ENCODE peak calls at places on chromosome 3, in five cellular contexts. Z, E, A, Y and G are unnamed samples.

GRCh38 chr3:172171396-172172075 is 132.2 kb downstream of the FNDC3B start:
- DNase-seq in Z (no peak), E (no peak), A (no peak), Y (no peak), G (no peak)

GRCh38 chr3:64634461-64634860 is 53.3 kb downstream of the ADAMTS9 start:
- DNase-seq in Z (no peak), E (no peak), A (no peak), Y (no peak), G (no peak)

GRCh38 chr3:79467721-79468120 is 300.1 kb downstream of the ROBO1 start:
- DNase-seq in Z (no peak), E (no peak), A (no peak), Y (no peak), G (peak)

GRCh38 chr3:179981646-179982045 is 55.1 kb downstream of the PEX5L start:
- DNase-seq in Z (no peak), E (no peak), A (no peak), Y (no peak), G (no peak)

GRCh38 chr3:125002414-125002811 is 53.4 kb downstream of the HEG1 start:
- DNase-seq in Z (no peak), E (peak), A (no peak), Y (peak), G (no peak)

GRCh38 chr3:47781685-47782537 is at the start of gene SMARCC1:
- DNase-seq in Z (peak), E (peak), A (peak), Y (peak), G (peak)

GRCh38 chr3:97389883-97390282 is 374.7 kb upstream of the ARL6 start:
- DNase-seq in Z (no peak), E (no peak), A (no peak), Y (no peak), G (no peak)

GRCh38 chr3:118977118-118977517 is 57.5 kb downstream of the IGSF11 start:
- DNase-seq in Z (no peak), E (no peak), A (no peak), Y (no peak), G (no peak)

GRCh38 chr3:195768831-195769303 is 42.9 kb downstream of the MUC4 start:
- DNase-seq in Z (no peak), E (no peak), A (no peak), Y (no peak), G (no peak)

GRCh38 chr3:50003216-50003615 is 63.3 kb downstream of the RBM6 start:
- DNase-seq in Z (peak), E (no peak), A (no peak), Y (no peak), G (peak)

GRCh38 chr3:65597952-65598413 is 440.7 kb downstream of the MAGI1 start:
- DNase-seq in Z (no peak), E (no peak), A (no peak), Y (no peak), G (no peak)

GRCh38 chr3:113287111-113287817 is 75.9 kb downstream of the BOC start:
- DNase-seq in Z (peak), E (no peak), A (peak), Y (no peak), G (peak)

GRCh38 chr3:171127611-171128010 is 101.1 kb upstream of the SLC2A2 start:
- DNase-seq in Z (no peak), E (no peak), A (no peak), Y (no peak), G (no peak)

GRCh38 chr3:98555025-98555379 is 23.2 kb downstream of the GPR15 start:
- DNase-seq in Z (no peak), E (no peak), A (no peak), Y (no peak), G (no peak)

GRCh38 chr3:48685603-48686511 is at the start of gene NCKIPSD:
- DNase-seq in Z (peak), E (peak), A (peak), Y (peak), G (peak)

GRCh38 chr3:172159962-172160538 is 120.7 kb downstream of the FNDC3B start:
- DNase-seq in Z (no peak), E (no peak), A (no peak), Y (no peak), G (peak)

GRCh38 chr3:44031387-44032380 is 210.0 kb upstream of the TOPAZ1 start:
- DNase-seq in Z (no peak), E (no peak), A (no peak), Y (no peak), G (no peak)

GRCh38 chr3:22542311-22542710 is 660.8 kb upstream of the UBE2E2 start:
- DNase-seq in Z (no peak), E (no peak), A (no peak), Y (no peak), G (peak)

GRCh38 chr3:181711325-181712135 is at the start of gene SOX2:
- DNase-seq in Z (peak), E (no peak), A (no peak), Y (peak), G (peak)

GRCh38 chr3:30826381-30827061 is 67.9 kb downstream of the GADL1 start:
- DNase-seq in Z (no peak), E (no peak), A (no peak), Y (no peak), G (no peak)

GRCh38 chr3:196991581-196992460 is 23.2 kb upstream of the PIGZ start:
- DNase-seq in Z (no peak), E (no peak), A (no peak), Y (no peak), G (no peak)

GRCh38 chr3:28940530-28940929 is 340.3 kb upstream of the RBMS3 start:
- DNase-seq in Z (peak), E (no peak), A (peak), Y (no peak), G (peak)

GRCh38 chr3:3447671-3448070 is 268.2 kb upstream of the CRBN start:
- DNase-seq in Z (no peak), E (no peak), A (no peak), Y (no peak), G (no peak)

GRCh38 chr3:148737104-148737525 is 39.4 kb downstream of the AGTR1 start:
- DNase-seq in Z (peak), E (no peak), A (no peak), Y (no peak), G (peak)

GRCh38 chr3:129313983-129314756 is 35.5 kb downstream of the HMCES start:
- DNase-seq in Z (peak), E (peak), A (peak), Y (no peak), G (peak)

GRCh38 chr3:65935724-65936123 is 103.0 kb downstream of the MAGI1 start:
- DNase-seq in Z (no peak), E (no peak), A (no peak), Y (no peak), G (no peak)

GRCh38 chr3:194177156-194177555 is 41.2 kb downstream of the HES1 start:
- DNase-seq in Z (no peak), E (no peak), A (no peak), Y (no peak), G (no peak)